ENCODE peak calls at places on chromosome 9, in ten cellular contexts. A, M, Y, R, N, Q, L, U, S and E are unnamed samples.

GRCh38 chr9:33661186-33661585 is 134.2 kb upstream of the PRSS3 start:
- DNase-seq in A (no peak), S (no peak), Y (no peak), M (no peak), Q (no peak), R (no peak), N (no peak), L (no peak), U (no peak), E (no peak)

GRCh38 chr9:134335095-134335489 is 8.8 kb downstream of the RXRA start:
- DNase-seq in M (no peak), N (no peak), S (no peak), Q (no peak), R (no peak), Y (no peak), A (peak; percentile 6), U (no peak), L (no peak), E (no peak)

GRCh38 chr9:109908459-109909390 is 128.7 kb downstream of the PALM2AKAP2 start:
- DNase-seq in L (no peak), Q (no peak), Y (no peak), R (no peak), A (no peak), S (no peak), N (no peak), M (no peak), U (no peak), E (no peak)

GRCh38 chr9:135369401-135369800 is 110.2 kb upstream of the PPP1R26 start:
- DNase-seq in S (no peak), L (no peak), A (no peak), M (no peak), Q (no peak), R (no peak), Y (no peak), U (no peak), N (no peak), E (no peak)

GRCh38 chr9:109238677-109239076 is 71.6 kb upstream of the FRRS1L start:
- DNase-seq in Y (no peak), N (no peak), A (no peak), R (no peak), S (no peak), Q (no peak), L (no peak), U (no peak), M (no peak), E (no peak)

GRCh38 chr9:20760246-20760901 is 76.3 kb downstream of the FOCAD start:
- DNase-seq in N (no peak), R (no peak), M (no peak), U (no peak), Q (no peak), Y (no peak), L (no peak), S (no peak), A (peak; percentile 28), E (no peak)

GRCh38 chr9:29974197-29974596 is 2400.9 kb upstream of the C9orf72 start:
- DNase-seq in A (no peak), M (no peak), U (no peak), N (no peak), S (no peak), Y (no peak), L (no peak), Q (no peak), R (no peak), E (no peak)

GRCh38 chr9:26710008-26710407 is 182.6 kb downstream of the CAAP1 start:
- DNase-seq in Q (no peak), Y (no peak), S (no peak), M (no peak), R (no peak), U (no peak), N (no peak), A (no peak), L (no peak), E (no peak)

GRCh38 chr9:38015267-38015666 is 53.8 kb downstream of the SHB start:
- DNase-seq in L (no peak), M (no peak), U (no peak), R (no peak), N (no peak), Q (no peak), S (no peak), A (no peak), Y (no peak), E (no peak)

GRCh38 chr9:121607434-121608248 is 43.8 kb upstream of the DAB2IP start:
- DNase-seq in Q (peak; percentile 43), N (peak; percentile 75), R (no peak), Y (no peak), U (no peak), S (peak; percentile 63), A (peak; percentile 46), M (no peak), L (no peak), E (peak; percentile 34)

GRCh38 chr9:99299214-99300102 is 77.4 kb downstream of the SEC61B start:
- DNase-seq in M (peak; percentile 5), L (no peak), N (no peak), Q (peak; percentile 18), U (no peak), R (no peak), A (peak; percentile 50), S (no peak), Y (peak; percentile 3), E (no peak)

GRCh38 chr9:88786291-88787054 is 204.8 kb upstream of the S1PR3 start:
- DNase-seq in S (no peak), R (no peak), U (no peak), L (no peak), Y (no peak), Q (no peak), M (no peak), A (no peak), N (no peak), E (no peak)

GRCh38 chr9:97557606-97558095 is 56.2 kb downstream of the TMOD1 start:
- DNase-seq in U (no peak), Q (no peak), L (no peak), R (no peak), N (peak; percentile 87), A (no peak), M (no peak), S (peak; percentile 72), Y (peak; percentile 50), E (peak; percentile 30)

GRCh38 chr9:132997591-132997990 is 19.1 kb downstream of the GFI1B start:
- DNase-seq in Q (no peak), S (no peak), M (no peak), Y (no peak), L (no peak), U (no peak), N (no peak), A (no peak), R (no peak), E (no peak)

GRCh38 chr9:27572566-27572917 is 739 bp downstream of the C9orf72 start:
- DNase-seq in Q (peak; percentile 62), U (peak; percentile 31), N (peak; percentile 36), A (no peak), R (no peak), M (peak; percentile 12), L (peak; percentile 83), S (no peak), Y (peak; percentile 78), E (peak; percentile 40)

GRCh38 chr9:120755827-120756434 is 37.3 kb downstream of the FBXW2 start:
- DNase-seq in Q (peak; percentile 71), Y (peak; percentile 52), N (peak; percentile 59), A (peak; percentile 74), L (peak; percentile 77), M (peak; percentile 58), U (peak; percentile 38), R (peak; percentile 65), S (peak; percentile 64), E (peak; percentile 60)

GRCh38 chr9:121651295-121652036 is at the start of gene DAB2IP:
- DNase-seq in L (peak; percentile 36), Q (peak; percentile 94), U (no peak), N (peak; percentile 90), M (peak; percentile 49), R (peak; percentile 89), S (no peak), Y (no peak), A (no peak), E (peak; percentile 68)

GRCh38 chr9:14052346-14052745 is 261.6 kb downstream of the NFIB start:
- DNase-seq in Y (no peak), R (no peak), U (no peak), L (no peak), N (no peak), S (no peak), M (no peak), Q (no peak), A (no peak), E (no peak)

GRCh38 chr9:88529496-88529895 is 5.5 kb upstream of the NXNL2 start:
- DNase-seq in A (no peak), Y (no peak), N (no peak), S (no peak), M (no peak), U (no peak), Q (no peak), R (no peak), L (no peak), E (no peak)